ENCODE peak calls at places on chromosome 15, in five cellular contexts. L is AG10803; P is DMS 273 treated with DMSO at 0.1 percent for 48 hours; K is T follicular helper cell; G is stimulated activated CD4-positive, alpha-beta T cell treated with anti-CD3 and anti-CD28 coated beads, TNF-alpha, amount 100 ng/mL, for 4 hours. S is an unnamed sample.

GRCh38 chr15:77421370-77421700 is 647 bp downstream of the HMG20A start:
- DNase-seq in L (no peak), P (no peak), K (no peak), G (no peak), S (no peak)

GRCh38 chr15:66115568-66116206 is 137.9 kb downstream of the MEGF11 start:
- DNase-seq in L (no peak), P (no peak), K (peak), G (no peak), S (no peak)

GRCh38 chr15:66670698-66671580 is 31.1 kb upstream of the SMAD6 start:
- DNase-seq in L (no peak), P (no peak), K (no peak), G (no peak), S (no peak)

GRCh38 chr15:67125589-67126502 is 60.4 kb downstream of the SMAD3 start:
- DNase-seq in L (peak), P (peak), K (no peak), G (no peak), S (no peak)

GRCh38 chr15:80596521-80596976 is 98.6 kb upstream of the ABHD17C start:
- DNase-seq in L (no peak), P (no peak), K (no peak), G (no peak), S (no peak)

GRCh38 chr15:84955089-84955848 is 26.4 kb upstream of the PDE8A start:
- DNase-seq in L (peak), P (no peak), K (peak), G (peak), S (peak)

GRCh38 chr15:57307527-57308193 is 68.6 kb upstream of the CGNL1 start:
- DNase-seq in L (no peak), P (no peak), K (no peak), G (no peak), S (no peak)

GRCh38 chr15:62421289-62421688 is 256.2 kb upstream of the C2CD4B start:
- DNase-seq in L (no peak), P (no peak), K (no peak), G (no peak), S (no peak)

GRCh38 chr15:75620776-75621536 is 4.6 kb downstream of the SNUPN start:
- DNase-seq in L (peak), P (no peak), K (no peak), G (no peak), S (no peak)

GRCh38 chr15:31133890-31134289 is 32.4 kb upstream of the TRPM1 start:
- DNase-seq in L (no peak), P (no peak), K (no peak), G (no peak), S (no peak)

GRCh38 chr15:25933456-25934158 is 70.5 kb upstream of the ATP10A start:
- DNase-seq in L (peak), P (peak), K (peak), G (peak), S (no peak)

GRCh38 chr15:29750754-29751153 is 71.5 kb downstream of the TJP1 start:
- DNase-seq in L (peak), P (no peak), K (no peak), G (no peak), S (no peak)

GRCh38 chr15:69873807-69874206 is 223.9 kb downstream of the TLE3 start:
- DNase-seq in L (no peak), P (no peak), K (no peak), G (no peak), S (no peak)

GRCh38 chr15:87118424-87118823 is 1038.8 kb downstream of the AGBL1 start:
- DNase-seq in L (no peak), P (no peak), K (no peak), G (no peak), S (no peak)

GRCh38 chr15:57395292-57395691 is 19.0 kb downstream of the CGNL1 start:
- DNase-seq in L (peak), P (no peak), K (no peak), G (no peak), S (no peak)

GRCh38 chr15:69200773-69201745 is 40.6 kb downstream of the GLCE start:
- DNase-seq in L (no peak), P (no peak), K (no peak), G (no peak), S (no peak)

GRCh38 chr15:41809526-41810220 is 18.2 kb upstream of the JMJD7 start:
- DNase-seq in L (no peak), P (no peak), K (no peak), G (no peak), S (no peak)

GRCh38 chr15:25739687-25740121 is 123.4 kb downstream of the ATP10A start:
- DNase-seq in L (peak), P (peak), K (no peak), G (no peak), S (no peak)

GRCh38 chr15:74783072-74783807 is 1.4 kb downstream of the CSK start:
- DNase-seq in L (no peak), P (no peak), K (no peak), G (no peak), S (no peak)

GRCh38 chr15:28977377-28978010 is 91.7 kb downstream of the APBA2 start:
- DNase-seq in L (peak), P (no peak), K (no peak), G (no peak), S (peak)

S was measured in substantia nigra.